ENCODE peak calls at places on chromosomes 3 and 15, in four cellular contexts. V is esophagus squamous epithelium, L is prostate gland, T is psoas muscle. O is an unnamed sample. For H3K9me3, the result is how much of the 10 kb centered on the place peaks cover.

GRCh38 chr3:168864107-168865021 is 768.6 kb upstream of the GOLIM4 start:
- DNase-seq in V (no peak), L (no peak), T (no peak), O (no peak)

GRCh38 chr15:50879016-50879415 is 29.5 kb upstream of the AP4E1 start:
- DNase-seq in V (no peak), L (no peak), T (no peak), O (no peak)

GRCh38 chr15:101250931-101251829 is 668 bp downstream of the CHSY1 start:
- DNase-seq in V (no peak), L (no peak), T (peak), O (no peak)

GRCh38 chr3:14317057-14317553 is 85.3 kb upstream of the SLC6A6 start:
- DNase-seq in V (no peak), L (no peak), T (no peak), O (no peak)

GRCh38 chr15:88894819-88895767 is at the start of gene HAPLN3:
- DNase-seq in V (no peak), L (no peak), T (no peak), O (no peak)

GRCh38 chr15:62979252-62979651 is 63.3 kb upstream of the TPM1 start:
- DNase-seq in V (no peak), L (no peak), T (no peak), O (no peak)

GRCh38 chr15:74920472-74920871 is 13.8 kb upstream of the FAM219B start:
- DNase-seq in V (no peak), L (no peak), T (no peak), O (no peak)

GRCh38 chr3:171356251-171356650 is 104.0 kb downstream of the TNIK start:
- DNase-seq in V (no peak), L (no peak), T (no peak), O (no peak)

GRCh38 chr15:79003301-79003700 is 58.5 kb upstream of the CTSH start:
- DNase-seq in V (no peak), L (no peak), T (peak), O (no peak)

GRCh38 chr15:75785771-75786563 is 57.3 kb upstream of the UBE2Q2 start:
- DNase-seq in V (no peak), L (no peak), T (no peak), O (no peak)

GRCh38 chr3:17800232-17800631 is 57.8 kb upstream of the TBC1D5 start:
- DNase-seq in V (no peak), L (no peak), T (no peak), O (no peak)

GRCh38 chr15:55820043-55820442 is 77.1 kb upstream of the PRTG start:
- DNase-seq in V (no peak), L (no peak), T (no peak), O (no peak)

GRCh38 chr3:40971191-40972168 is 227.8 kb upstream of the CTNNB1 start:
- DNase-seq in V (no peak), L (peak), T (peak), O (peak)

GRCh38 chr15:64813075-64813474 is 12.4 kb downstream of the PIF1 start:
- DNase-seq in V (no peak), L (no peak), T (no peak), O (no peak)

GRCh38 chr3:55156851-55157650 is 229.2 kb upstream of the LRTM1 start:
- DNase-seq in V (no peak), L (no peak), T (no peak), O (no peak)

GRCh38 chr3:42190701-42191442 is 75.1 kb downstream of the CCK start:
- DNase-seq in V (no peak), L (peak), T (no peak), O (no peak)

GRCh38 chr15:58528197-58528870 is 96.5 kb downstream of the LIPC start:
- DNase-seq in V (no peak), L (peak), T (no peak), O (no peak)

GRCh38 chr3:185549111-185549510 is 3.3 kb downstream of the LIPH start:
- DNase-seq in V (no peak), L (no peak), T (no peak), O (peak)

GRCh38 chr3:17336291-17336690 is 406.1 kb downstream of the TBC1D5 start:
- DNase-seq in V (no peak), L (no peak), T (no peak), O (no peak)

GRCh38 chr3:127141921-127142730 is 50.8 kb upstream of the PRR23E start:
- DNase-seq in V (no peak), L (peak), T (peak), O (peak)

GRCh38 chr15:89775815-89776214 is 317 bp upstream of the MESP2 start:
- DNase-seq in V (no peak), L (no peak), T (no peak), O (no peak)

GRCh38 chr3:46733026-46733800 is 15.5 kb upstream of the PRSS50 start:
- DNase-seq in V (no peak), L (no peak), T (no peak), O (no peak)

GRCh38 chr3:101623656-101624055 is 49.7 kb downstream of the PCNP start:
- DNase-seq in V (no peak), L (no peak), T (no peak), O (no peak)

GRCh38 chr3:76554717-76555116 is 485.2 kb upstream of the ROBO2 start:
- DNase-seq in V (no peak), L (no peak), T (no peak), O (no peak)
- H3K9me3 ChIP-seq in V (under half), L (under half), T (under half), O (under half)

DNA sequence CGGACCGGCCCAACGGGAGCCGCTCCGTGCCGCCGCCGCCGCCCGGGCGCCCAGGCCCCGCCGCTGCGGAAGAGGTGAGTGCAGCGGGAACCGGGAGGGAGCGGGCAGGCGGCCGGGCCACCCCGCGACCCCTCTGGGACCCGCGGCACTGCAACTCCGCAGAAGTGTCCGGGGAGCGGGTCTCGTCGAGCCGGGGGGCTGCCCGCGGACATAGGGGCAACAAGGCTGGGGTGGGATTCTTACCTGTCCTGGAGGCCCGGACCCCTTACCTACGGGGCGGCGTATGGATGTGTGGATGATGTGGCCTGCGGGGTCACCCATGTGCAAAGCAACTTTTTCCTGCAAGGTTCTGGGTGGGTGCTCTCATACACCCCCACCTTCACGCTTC is 361 bp downstream of the SEMA3F start:
- DNase-seq in V (no peak), L (no peak), T (no peak), O (no peak)
- H3K4me3 ChIP-seq in V (peak), L (peak), T (peak), O (peak)

DNA sequence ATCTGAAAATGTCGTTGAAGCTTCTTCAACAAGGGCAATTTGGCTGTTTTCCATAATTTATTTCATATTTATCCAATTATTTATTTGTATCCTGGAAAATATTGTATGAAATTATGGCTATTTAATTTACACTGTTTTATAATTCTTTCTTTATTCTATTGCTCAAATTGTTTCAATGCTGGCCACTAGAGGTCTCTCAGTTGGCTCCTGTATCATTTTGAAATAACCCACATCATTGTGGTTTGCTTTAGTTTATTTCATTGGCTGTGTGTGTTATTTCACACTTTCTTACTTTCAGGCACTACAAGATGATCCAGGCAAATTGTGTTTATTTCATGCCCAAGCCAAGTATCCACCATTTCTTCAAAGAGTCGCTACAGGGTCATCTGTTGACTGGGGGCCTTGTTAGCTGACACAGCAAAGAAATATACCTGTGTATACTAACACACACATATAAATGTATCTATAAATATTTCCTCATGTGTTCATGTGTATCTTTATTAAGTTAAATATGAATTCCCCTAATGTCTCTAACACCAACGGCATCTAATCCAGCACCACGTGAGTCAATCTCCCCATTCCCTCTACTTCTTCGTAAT is 86.2 kb downstream of the NPAP1 start:
- DNase-seq in V (no peak), L (no peak), T (no peak), O (peak)
- H3K9me3 ChIP-seq in V (under half), L (under half), T (under half), O (under half)

GRCh38 chr3:70803317-70803716 is 490.9 kb upstream of the MDFIC2 start:
- DNase-seq in V (no peak), L (no peak), T (no peak), O (no peak)
- H3K4me3 ChIP-seq in V (no peak), L (no peak), T (no peak), O (no peak)

DNA sequence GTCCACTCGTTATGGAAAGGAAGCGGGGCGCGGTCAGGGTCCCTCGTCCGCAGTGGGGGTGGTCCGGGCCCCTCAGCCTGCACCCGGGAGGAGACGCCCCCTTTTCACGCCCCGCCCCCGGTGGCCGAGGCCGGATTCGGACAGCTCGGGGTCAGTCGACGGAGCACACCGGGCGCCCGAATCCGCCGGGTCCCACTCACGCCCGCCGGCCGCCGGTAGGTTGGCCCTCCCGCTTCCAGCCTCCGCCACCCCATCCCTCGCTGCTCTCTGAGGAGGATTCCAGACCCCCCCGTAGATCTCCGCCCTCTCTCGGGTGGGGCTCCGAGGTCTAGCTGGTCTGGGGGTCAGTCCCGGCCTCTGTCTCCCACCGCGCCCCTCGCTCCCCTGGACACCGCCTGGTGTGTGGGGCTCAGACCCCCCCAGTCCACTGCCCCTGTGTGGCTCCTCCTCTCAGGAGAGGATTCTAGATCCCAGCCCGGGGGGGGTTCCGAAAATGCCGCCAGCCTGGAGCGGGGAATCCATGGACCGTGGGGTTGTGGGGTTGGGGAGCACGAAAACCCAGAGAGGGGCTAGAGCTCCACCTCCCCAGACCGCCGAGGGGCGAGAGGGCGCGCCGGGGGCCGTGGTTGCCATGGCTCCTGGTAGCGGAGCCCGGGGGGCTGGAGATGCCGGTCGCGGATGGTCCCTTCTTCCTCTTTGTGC is 742 bp downstream of the CHL1 start:
- DNase-seq in V (no peak), L (no peak), T (peak), O (peak)
- H3K9me3 ChIP-seq in V (under half), L (under half), T (under half), O (under half)